ENCODE peak calls at places on chromosomes 6 and 20, in ten cellular contexts. E, T, X, D, U, J, Y, Q, G and O are unnamed samples.
A peak's percentile ranks its signal among the peaks of the same experiment; 100 is the strongest.

GRCh38 chr6:35449287-35449881 is 2.8 kb upstream of the FANCE start:
- DNase-seq in E (no peak), T (peak; percentile 39), X (peak; percentile 71), D (no peak), U (no peak), J (peak; percentile 77), Y (no peak), Q (no peak), G (peak; percentile 76), O (no peak)

GRCh38 chr6:119137194-119138072 is 59.0 kb upstream of the FAM184A start:
- DNase-seq in E (peak; percentile 19), T (no peak), X (peak; percentile 76), D (peak; percentile 82), U (no peak), J (no peak), Y (no peak), Q (no peak), G (no peak), O (no peak)

GRCh38 chr6:37218501-37218900 is 39.1 kb upstream of the TBC1D22B start:
- DNase-seq in E (no peak), T (no peak), X (no peak), D (no peak), U (no peak), J (no peak), Y (no peak), Q (no peak), G (no peak), O (no peak)

GRCh38 chr6:166167258-166167731 is 356 bp downstream of the TBXT start:
- DNase-seq in E (no peak), T (no peak), X (no peak), D (no peak), U (no peak), J (peak; percentile 52), Y (no peak), Q (no peak), G (peak; percentile 65), O (no peak)

GRCh38 chr6:42210551-42210950 is 7.1 kb downstream of the MRPS10 start:
- DNase-seq in E (no peak), T (no peak), X (peak; percentile 49), D (no peak), U (no peak), J (no peak), Y (peak; percentile 20), Q (no peak), G (no peak), O (no peak)

GRCh38 chr20:25510202-25510601 is 75.1 kb downstream of the NINL start:
- DNase-seq in E (no peak), T (no peak), X (no peak), D (no peak), U (no peak), J (no peak), Y (no peak), Q (no peak), G (no peak), O (peak; percentile 31)

GRCh38 chr6:17352302-17352701 is 41.1 kb upstream of the CAP2 start:
- DNase-seq in E (peak; percentile 36), T (no peak), X (no peak), D (no peak), U (no peak), J (no peak), Y (no peak), Q (no peak), G (no peak), O (no peak)

GRCh38 chr20:59972037-59972801 is 14.0 kb downstream of the CDH26 start:
- DNase-seq in E (no peak), T (no peak), X (no peak), D (no peak), U (no peak), J (no peak), Y (no peak), Q (no peak), G (no peak), O (no peak)

GRCh38 chr20:32635764-32636163 is 38.0 kb downstream of the C20orf203 start:
- DNase-seq in E (peak; percentile 21), T (no peak), X (peak; percentile 44), D (no peak), U (no peak), J (no peak), Y (no peak), Q (no peak), G (no peak), O (no peak)

GRCh38 chr6:78867020-78867369 is 356 bp upstream of the IRAK1BP1 start:
- DNase-seq in E (no peak), T (no peak), X (no peak), D (no peak), U (no peak), J (no peak), Y (no peak), Q (peak; percentile 4), G (no peak), O (no peak)

GRCh38 chr6:26240157-26240980 is 124.6 kb upstream of the BTN3A2 start:
- DNase-seq in E (peak; percentile 70), T (no peak), X (peak; percentile 72), D (peak; percentile 80), U (peak; percentile 86), J (peak; percentile 87), Y (no peak), Q (no peak), G (peak; percentile 99), O (no peak)

DNA sequence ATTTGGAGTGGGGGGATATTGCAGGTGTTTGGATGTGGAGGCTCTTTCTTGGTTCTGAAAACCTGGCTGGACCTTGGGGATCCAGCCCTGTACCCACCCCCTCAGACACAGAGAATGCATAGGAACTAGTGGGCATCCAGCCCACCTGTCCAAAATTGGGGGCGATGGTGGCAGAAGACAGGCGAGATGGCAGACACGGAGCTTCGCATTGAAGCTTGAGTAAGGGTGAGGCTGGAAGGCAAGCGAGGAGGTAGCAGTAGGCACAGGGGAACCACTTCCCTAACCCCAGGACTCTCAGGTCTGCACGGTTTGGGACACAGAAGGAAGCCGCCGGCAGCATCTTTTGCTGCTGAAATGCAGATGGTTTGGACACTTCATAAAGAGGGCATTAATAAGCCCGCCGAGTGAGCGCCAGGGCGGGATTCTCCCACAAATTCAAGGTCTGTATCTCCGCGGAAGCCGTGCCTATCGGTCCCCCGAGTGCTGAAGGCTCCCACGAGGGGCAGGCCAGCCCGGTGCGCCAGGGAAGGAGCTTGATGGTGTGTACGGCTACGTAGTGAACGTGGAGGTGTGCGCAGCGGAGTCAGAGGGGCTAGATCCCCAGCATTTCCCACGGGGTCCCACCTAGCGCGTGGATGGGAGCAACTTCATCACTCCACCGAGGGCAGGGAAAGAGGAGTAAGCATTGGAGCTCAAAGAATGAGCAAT is 1.6 kb upstream of the FOXA2 start:
- DNase-seq in E (no peak), T (no peak), X (no peak), D (no peak), U (peak; percentile 60), J (no peak), Y (no peak), Q (peak; percentile 15), G (no peak), O (no peak)
- H3K4me3 ChIP-seq in E (no peak overlapping the region), T (no peak overlapping the region), X (no peak overlapping the region), D (no peak overlapping the region), U (no peak overlapping the region), J (no peak overlapping the region), Y (peak overlapping the region; percentile 78), Q (peak overlapping the region; percentile 90), G (no peak overlapping the region), O (no peak overlapping the region)

DNA sequence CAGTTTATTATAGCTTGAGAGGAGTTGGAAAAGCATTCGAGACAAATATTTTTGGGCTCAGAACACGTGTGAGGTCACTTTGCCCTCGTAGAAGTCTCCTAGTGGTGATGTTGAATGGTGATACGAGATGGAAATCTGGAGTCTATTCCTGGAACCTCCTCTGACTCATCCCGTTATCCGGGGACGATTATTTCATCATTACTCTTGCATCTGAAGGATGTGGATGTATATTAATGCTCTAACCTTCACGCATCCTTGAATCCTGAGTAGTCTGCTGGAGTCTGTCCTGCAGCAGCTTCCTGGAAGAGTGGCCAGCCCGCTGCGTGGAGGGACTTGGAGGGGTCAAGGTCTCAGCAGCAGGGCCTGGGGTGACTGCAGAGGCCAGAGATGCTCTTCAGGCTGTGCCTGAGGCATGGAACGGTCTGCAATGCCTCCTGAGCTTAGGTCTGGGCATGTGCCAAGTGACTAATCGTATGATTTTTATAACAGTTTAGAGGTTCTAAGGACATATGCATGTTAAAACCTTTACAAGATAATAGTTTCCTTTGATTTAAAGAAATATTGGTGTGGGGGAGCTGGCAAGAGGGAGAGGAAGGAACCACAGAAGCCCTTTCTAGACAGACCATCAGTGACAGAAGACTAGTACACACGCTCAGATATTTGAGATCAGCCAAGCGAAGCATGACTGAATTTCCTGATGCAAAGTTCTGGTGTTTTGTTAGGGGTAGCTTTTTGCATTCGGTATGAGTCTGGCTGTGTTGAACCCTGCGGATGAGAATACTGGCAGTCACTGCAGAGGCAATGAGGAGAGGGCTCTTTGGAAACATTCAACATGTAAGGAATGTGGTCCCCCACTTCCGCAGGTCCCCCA is 400.2 kb downstream of the QKI start:
- DNase-seq in E (peak; percentile 77), T (no peak), X (peak; percentile 96), D (no peak), U (no peak), J (peak; percentile 27), Y (no peak), Q (no peak), G (no peak), O (peak; percentile 74)
- H3K4me3 ChIP-seq in E (no peak overlapping the region), T (no peak overlapping the region), X (no peak overlapping the region), D (no peak overlapping the region), U (no peak overlapping the region), J (no peak overlapping the region), Y (no peak overlapping the region), Q (no peak overlapping the region), G (no peak overlapping the region), O (no peak overlapping the region)

GRCh38 chr6:125750692-125751333 is 1.4 kb downstream of the HEY2 start:
- DNase-seq in E (no peak), T (no peak), X (no peak), D (no peak), U (no peak), J (no peak), Y (no peak), Q (no peak), G (no peak), O (no peak)
- H3K4me3 ChIP-seq in E (no peak overlapping the region), T (no peak overlapping the region), X (no peak overlapping the region), D (peak overlapping the region; percentile 95), U (no peak overlapping the region), J (no peak overlapping the region), Y (peak overlapping the region; percentile 75), Q (peak overlapping the region; percentile 71), G (no peak overlapping the region), O (peak overlapping the region; percentile 70)

DNA sequence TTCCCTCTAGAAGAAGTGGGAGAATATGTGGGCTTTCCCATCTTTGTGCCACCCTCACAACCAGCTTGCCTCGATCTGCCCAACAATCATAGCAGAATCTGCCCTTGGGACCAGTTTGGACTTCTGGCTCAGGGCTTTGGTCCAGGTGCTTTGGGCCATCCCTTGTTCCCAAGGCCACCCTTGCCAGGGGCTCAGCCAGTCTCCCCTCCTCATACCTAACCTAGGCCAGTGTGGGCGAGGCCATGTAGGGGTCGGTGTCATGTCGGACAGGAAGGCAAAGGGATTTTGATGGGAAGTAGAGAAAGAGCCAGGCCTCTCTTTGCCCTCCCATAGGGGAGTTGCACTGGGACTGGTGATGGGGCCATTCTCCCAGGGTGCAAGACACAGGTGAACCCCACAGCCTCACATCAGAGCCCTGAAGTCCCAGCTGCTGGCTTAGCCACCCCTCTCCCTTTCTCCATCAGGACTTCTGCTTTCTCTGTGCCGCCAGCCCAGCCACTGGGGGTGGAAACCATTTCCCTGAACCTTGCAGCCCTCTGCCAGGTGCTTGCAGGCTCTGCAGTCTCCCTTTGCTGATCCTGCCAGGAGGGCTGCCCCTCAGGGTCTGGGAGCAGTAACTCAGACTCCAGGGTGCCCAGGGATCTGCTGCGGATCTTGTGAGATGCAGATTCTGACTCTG is 60.7 kb downstream of the SLC24A3 start:
- DNase-seq in E (no peak), T (no peak), X (no peak), D (peak; percentile 61), U (no peak), J (no peak), Y (no peak), Q (no peak), G (no peak), O (no peak)
- H3K4me3 ChIP-seq in E (no peak overlapping the region), T (no peak overlapping the region), X (no peak overlapping the region), D (no peak overlapping the region), U (no peak overlapping the region), J (no peak overlapping the region), Y (no peak overlapping the region), Q (no peak overlapping the region), G (no peak overlapping the region), O (no peak overlapping the region)